ENCODE peak calls at places on chromosome 5, in four cellular contexts. V is Kasumi-1; J is stimulated activated CD8-positive, alpha-beta memory T cell treated with anti-CD3 and anti-CD28 coated beads, Interleukin-2, amount 100 ng/mL, for 1 hour; X is ELF-1. G is an unnamed sample.

GRCh38 chr5:41270423-41271251 is 57.3 kb upstream of the C6 start:
- DNase-seq in V (peak), J (no peak), X (peak), G (no peak)

GRCh38 chr5:134177197-134178171 is 734 bp upstream of the SKP1 start:
- DNase-seq in J (no peak), X (peak), V (peak), G (no peak)

GRCh38 chr5:126680215-126680817 is 79.6 kb downstream of the PHAX start:
- DNase-seq in X (peak), J (no peak), V (no peak), G (peak)

GRCh38 chr5:39076757-39077475 is 2.7 kb upstream of the RICTOR start:
- DNase-seq in V (peak), J (no peak), X (no peak), G (peak)

GRCh38 chr5:127409236-127409921 is 108.1 kb upstream of the PRRC1 start:
- DNase-seq in V (no peak), X (no peak), J (no peak), G (no peak)

GRCh38 chr5:56648460-56649034 is 166.8 kb upstream of the MAP3K1 start:
- DNase-seq in X (no peak), J (no peak), V (no peak), G (no peak)

GRCh38 chr5:67680109-67680508 is 483.5 kb upstream of the CD180 start:
- DNase-seq in V (no peak), X (no peak), J (no peak), G (no peak)

GRCh38 chr5:149435015-149435376 is 55.9 kb upstream of the IL17B start:
- DNase-seq in X (no peak), V (no peak), J (no peak), G (no peak)

G was measured in GF-D8.